ENCODE peak calls at places on chromosomes 12 and 14, in nine cellular contexts. One of them, this sample, is unnamed.
A peak's percentile ranks its signal among the peaks of the same experiment; 100 is the strongest.

GRCh38 chr14:30337456-30337855 is 221.5 kb upstream of the G2E3 start:
- DNase-seq in RPMI7951: no peak
- DNase-seq in right atrium auricular region: no peak
- DNase-seq in choroid plexus epithelial cell: no peak
- DNase-seq in stimulated activated CD4-positive, alpha-beta T cell treated with anti-CD3 and anti-CD28 coated beads, Interleukin-2, amount 100 ng/mL, for 48 hours: no peak
- DNase-seq in CD4-positive, CD25-positive, alpha-beta regulatory T cell: no peak
- DNase-seq in progenitor cell of endocrine pancreas: no peak
- DNase-seq in heart right ventricle: no peak
- DNase-seq in PC-3: peak; percentile 68
- DNase-seq in this sample: no peak

GRCh38 chr12:1778911-1779310 is 41.5 kb upstream of the LRTM2 start:
- DNase-seq in heart right ventricle: no peak
- DNase-seq in stimulated activated CD4-positive, alpha-beta T cell treated with anti-CD3 and anti-CD28 coated beads, Interleukin-2, amount 100 ng/mL, for 48 hours: no peak
- DNase-seq in RPMI7951: no peak
- DNase-seq in progenitor cell of endocrine pancreas: no peak
- DNase-seq in CD4-positive, CD25-positive, alpha-beta regulatory T cell: no peak
- DNase-seq in PC-3: no peak
- DNase-seq in right atrium auricular region: no peak
- DNase-seq in choroid plexus epithelial cell: no peak
- DNase-seq in this sample: no peak

GRCh38 chr12:24902521-24903304 is 46.2 kb downstream of the BCAT1 start:
- DNase-seq in stimulated activated CD4-positive, alpha-beta T cell treated with anti-CD3 and anti-CD28 coated beads, Interleukin-2, amount 100 ng/mL, for 48 hours: peak; percentile 20
- DNase-seq in choroid plexus epithelial cell: peak; percentile 37
- DNase-seq in right atrium auricular region: no peak
- DNase-seq in RPMI7951: peak; percentile 62
- DNase-seq in PC-3: no peak
- DNase-seq in heart right ventricle: no peak
- DNase-seq in CD4-positive, CD25-positive, alpha-beta regulatory T cell: no peak
- DNase-seq in progenitor cell of endocrine pancreas: peak; percentile 29
- DNase-seq in this sample: peak; percentile 54

GRCh38 chr12:100576311-100577036 is 3.0 kb downstream of the GAS2L3 start:
- DNase-seq in CD4-positive, CD25-positive, alpha-beta regulatory T cell: no peak
- DNase-seq in RPMI7951: peak; percentile 69
- DNase-seq in progenitor cell of endocrine pancreas: no peak
- DNase-seq in choroid plexus epithelial cell: peak; percentile 93
- DNase-seq in right atrium auricular region: no peak
- DNase-seq in PC-3: peak; percentile 82
- DNase-seq in heart right ventricle: no peak
- DNase-seq in stimulated activated CD4-positive, alpha-beta T cell treated with anti-CD3 and anti-CD28 coated beads, Interleukin-2, amount 100 ng/mL, for 48 hours: no peak
- DNase-seq in this sample: no peak

GRCh38 chr12:60501124-60501729 is 905.4 kb downstream of the SLC16A7 start:
- DNase-seq in PC-3: peak; percentile 42
- DNase-seq in stimulated activated CD4-positive, alpha-beta T cell treated with anti-CD3 and anti-CD28 coated beads, Interleukin-2, amount 100 ng/mL, for 48 hours: no peak
- DNase-seq in choroid plexus epithelial cell: peak; percentile 73
- DNase-seq in RPMI7951: no peak
- DNase-seq in progenitor cell of endocrine pancreas: no peak
- DNase-seq in CD4-positive, CD25-positive, alpha-beta regulatory T cell: no peak
- DNase-seq in right atrium auricular region: no peak
- DNase-seq in heart right ventricle: peak; percentile 25
- DNase-seq in this sample: no peak

GRCh38 chr14:80658155-80658554 is 283.4 kb downstream of the CEP128 start:
- DNase-seq in choroid plexus epithelial cell: no peak
- DNase-seq in RPMI7951: no peak
- DNase-seq in right atrium auricular region: no peak
- DNase-seq in heart right ventricle: no peak
- DNase-seq in CD4-positive, CD25-positive, alpha-beta regulatory T cell: no peak
- DNase-seq in PC-3: no peak
- DNase-seq in progenitor cell of endocrine pancreas: no peak
- DNase-seq in stimulated activated CD4-positive, alpha-beta T cell treated with anti-CD3 and anti-CD28 coated beads, Interleukin-2, amount 100 ng/mL, for 48 hours: no peak
- DNase-seq in this sample: no peak

GRCh38 chr12:92340441-92341332 is 195.0 kb upstream of the BTG1 start:
- DNase-seq in right atrium auricular region: no peak
- DNase-seq in CD4-positive, CD25-positive, alpha-beta regulatory T cell: no peak
- DNase-seq in heart right ventricle: no peak
- DNase-seq in progenitor cell of endocrine pancreas: no peak
- DNase-seq in choroid plexus epithelial cell: no peak
- DNase-seq in stimulated activated CD4-positive, alpha-beta T cell treated with anti-CD3 and anti-CD28 coated beads, Interleukin-2, amount 100 ng/mL, for 48 hours: no peak
- DNase-seq in RPMI7951: no peak
- DNase-seq in PC-3: no peak
- DNase-seq in this sample: peak; percentile 48

GRCh38 chr12:47022296-47022695 is 57.1 kb upstream of the PCED1B start:
- DNase-seq in right atrium auricular region: no peak
- DNase-seq in PC-3: peak; percentile 87
- DNase-seq in choroid plexus epithelial cell: peak; percentile 83
- DNase-seq in heart right ventricle: no peak
- DNase-seq in stimulated activated CD4-positive, alpha-beta T cell treated with anti-CD3 and anti-CD28 coated beads, Interleukin-2, amount 100 ng/mL, for 48 hours: no peak
- DNase-seq in CD4-positive, CD25-positive, alpha-beta regulatory T cell: no peak
- DNase-seq in progenitor cell of endocrine pancreas: no peak
- DNase-seq in RPMI7951: peak; percentile 76
- DNase-seq in this sample: no peak

GRCh38 chr12:109446869-109447268 is 30.2 kb downstream of the KCTD10 start:
- DNase-seq in stimulated activated CD4-positive, alpha-beta T cell treated with anti-CD3 and anti-CD28 coated beads, Interleukin-2, amount 100 ng/mL, for 48 hours: no peak
- DNase-seq in PC-3: no peak
- DNase-seq in heart right ventricle: no peak
- DNase-seq in progenitor cell of endocrine pancreas: no peak
- DNase-seq in choroid plexus epithelial cell: no peak
- DNase-seq in RPMI7951: no peak
- DNase-seq in right atrium auricular region: no peak
- DNase-seq in CD4-positive, CD25-positive, alpha-beta regulatory T cell: no peak
- DNase-seq in this sample: no peak

GRCh38 chr14:28652782-28653181 is 113.8 kb upstream of the FOXG1 start:
- DNase-seq in choroid plexus epithelial cell: peak; percentile 61
- DNase-seq in RPMI7951: peak; percentile 79
- DNase-seq in progenitor cell of endocrine pancreas: no peak
- DNase-seq in CD4-positive, CD25-positive, alpha-beta regulatory T cell: no peak
- DNase-seq in right atrium auricular region: no peak
- DNase-seq in PC-3: peak; percentile 96
- DNase-seq in heart right ventricle: no peak
- DNase-seq in stimulated activated CD4-positive, alpha-beta T cell treated with anti-CD3 and anti-CD28 coated beads, Interleukin-2, amount 100 ng/mL, for 48 hours: no peak
- DNase-seq in this sample: no peak

GRCh38 chr12:98373982-98374381 is 141.4 kb upstream of the TMPO start:
- DNase-seq in CD4-positive, CD25-positive, alpha-beta regulatory T cell: no peak
- DNase-seq in heart right ventricle: no peak
- DNase-seq in RPMI7951: no peak
- DNase-seq in right atrium auricular region: no peak
- DNase-seq in progenitor cell of endocrine pancreas: no peak
- DNase-seq in choroid plexus epithelial cell: peak; percentile 38
- DNase-seq in PC-3: no peak
- DNase-seq in stimulated activated CD4-positive, alpha-beta T cell treated with anti-CD3 and anti-CD28 coated beads, Interleukin-2, amount 100 ng/mL, for 48 hours: no peak
- DNase-seq in this sample: no peak

GRCh38 chr14:52473557-52473956 is 78.7 kb downstream of the TXNDC16 start:
- DNase-seq in progenitor cell of endocrine pancreas: no peak
- DNase-seq in CD4-positive, CD25-positive, alpha-beta regulatory T cell: no peak
- DNase-seq in RPMI7951: peak; percentile 44
- DNase-seq in stimulated activated CD4-positive, alpha-beta T cell treated with anti-CD3 and anti-CD28 coated beads, Interleukin-2, amount 100 ng/mL, for 48 hours: no peak
- DNase-seq in choroid plexus epithelial cell: peak; percentile 76
- DNase-seq in right atrium auricular region: no peak
- DNase-seq in PC-3: peak; percentile 78
- DNase-seq in heart right ventricle: no peak
- DNase-seq in this sample: no peak

GRCh38 chr14:26137161-26137560 is 460.7 kb downstream of the NOVA1 start:
- DNase-seq in heart right ventricle: no peak
- DNase-seq in progenitor cell of endocrine pancreas: no peak
- DNase-seq in choroid plexus epithelial cell: no peak
- DNase-seq in right atrium auricular region: no peak
- DNase-seq in RPMI7951: no peak
- DNase-seq in stimulated activated CD4-positive, alpha-beta T cell treated with anti-CD3 and anti-CD28 coated beads, Interleukin-2, amount 100 ng/mL, for 48 hours: peak; percentile 0
- DNase-seq in CD4-positive, CD25-positive, alpha-beta regulatory T cell: no peak
- DNase-seq in PC-3: no peak
- DNase-seq in this sample: no peak

GRCh38 chr12:122856999-122857671 is 21.9 kb downstream of the HIP1R start:
- DNase-seq in right atrium auricular region: no peak
- DNase-seq in PC-3: peak; percentile 20
- DNase-seq in heart right ventricle: no peak
- DNase-seq in stimulated activated CD4-positive, alpha-beta T cell treated with anti-CD3 and anti-CD28 coated beads, Interleukin-2, amount 100 ng/mL, for 48 hours: no peak
- DNase-seq in progenitor cell of endocrine pancreas: no peak
- DNase-seq in RPMI7951: no peak
- DNase-seq in choroid plexus epithelial cell: no peak
- DNase-seq in CD4-positive, CD25-positive, alpha-beta regulatory T cell: no peak
- DNase-seq in this sample: peak; percentile 73

GRCh38 chr12:124510301-124510970 is 57.0 kb downstream of the NCOR2 start:
- DNase-seq in right atrium auricular region: no peak
- DNase-seq in choroid plexus epithelial cell: peak; percentile 16
- DNase-seq in progenitor cell of endocrine pancreas: no peak
- DNase-seq in PC-3: peak; percentile 22
- DNase-seq in CD4-positive, CD25-positive, alpha-beta regulatory T cell: no peak
- DNase-seq in stimulated activated CD4-positive, alpha-beta T cell treated with anti-CD3 and anti-CD28 coated beads, Interleukin-2, amount 100 ng/mL, for 48 hours: no peak
- DNase-seq in heart right ventricle: no peak
- DNase-seq in RPMI7951: no peak
- DNase-seq in this sample: no peak